ENCODE peak calls at places on chromosomes 2 and 18, in ten cellular contexts. V is OCI-LY7, N is psoas muscle, P is A549, K is AG09319, M is bronchial epithelial cell, I is astrocyte, D is RWPE1, F is epithelial cell of esophagus, S is glutamatergic neuron. E is an unnamed sample.

GRCh38 chr2:16664052-16664731 is 1.4 kb downstream of the CYRIA start:
- DNase-seq in V (peak; percentile 75), N (peak; percentile 75), P (peak; percentile 34), K (peak; percentile 20), M (peak; percentile 37), I (peak; percentile 89), D (no peak), F (peak; percentile 36), S (no peak), E (peak; percentile 45)

GRCh38 chr2:126749537-126749936 is 93.6 kb downstream of the GYPC start:
- DNase-seq in V (peak; percentile 51), N (no peak), P (no peak), K (no peak), M (no peak), I (no peak), D (no peak), F (no peak), S (no peak), E (no peak)

GRCh38 chr2:21422050-21422449 is 298.3 kb downstream of the TDRD15 start:
- DNase-seq in V (peak; percentile 11), N (no peak), P (peak; percentile 34), K (no peak), M (no peak), I (no peak), D (no peak), F (peak; percentile 3), S (peak; percentile 82), E (no peak)

GRCh38 chr2:77127345-77127744 is 394.8 kb downstream of the LRRTM4 start:
- DNase-seq in V (no peak), N (no peak), P (no peak), K (no peak), M (no peak), I (no peak), D (no peak), F (no peak), S (no peak), E (no peak)

GRCh38 chr2:46431481-46432235 is 47.7 kb upstream of the TMEM247 start:
- DNase-seq in V (no peak), N (no peak), P (no peak), K (no peak), M (peak; percentile 57), I (peak; percentile 44), D (no peak), F (peak; percentile 58), S (no peak), E (no peak)

GRCh38 chr2:156687126-156687525 is 250.9 kb downstream of the GPD2 start:
- DNase-seq in V (no peak), N (no peak), P (no peak), K (no peak), M (no peak), I (no peak), D (no peak), F (no peak), S (no peak), E (no peak)

GRCh38 chr2:105546623-105546964 is 147.7 kb upstream of the FHL2 start:
- DNase-seq in V (no peak), N (no peak), P (no peak), K (no peak), M (no peak), I (no peak), D (no peak), F (peak; percentile 24), S (no peak), E (no peak)

GRCh38 chr2:215921884-215922283 is 91.5 kb downstream of the MREG start:
- DNase-seq in V (no peak), N (no peak), P (peak; percentile 31), K (peak; percentile 52), M (peak; percentile 52), I (peak; percentile 87), D (no peak), F (peak; percentile 58), S (no peak), E (no peak)

GRCh38 chr2:86396304-86396785 is 44.8 kb upstream of the KDM3A start:
- DNase-seq in V (peak; percentile 11), N (peak; percentile 52), P (peak; percentile 72), K (no peak), M (peak; percentile 57), I (peak; percentile 24), D (no peak), F (peak; percentile 75), S (no peak), E (no peak)

GRCh38 chr2:173397539-173397938 is 42.9 kb downstream of the CDCA7 start:
- DNase-seq in V (no peak), N (no peak), P (peak; percentile 19), K (no peak), M (peak; percentile 15), I (no peak), D (no peak), F (peak; percentile 37), S (no peak), E (no peak)

GRCh38 chr2:118121986-118122767 is 33.9 kb downstream of the INSIG2 start:
- DNase-seq in V (no peak), N (no peak), P (no peak), K (no peak), M (peak; percentile 69), I (no peak), D (peak; percentile 31), F (peak; percentile 78), S (no peak), E (no peak)

GRCh38 chr2:235132641-235133040 is 180.8 kb downstream of the SH3BP4 start:
- DNase-seq in V (no peak), N (no peak), P (no peak), K (no peak), M (no peak), I (no peak), D (no peak), F (no peak), S (no peak), E (no peak)

GRCh38 chr2:235133837-235134236 is 182.0 kb downstream of the SH3BP4 start:
- DNase-seq in V (no peak), N (no peak), P (no peak), K (no peak), M (no peak), I (no peak), D (no peak), F (no peak), S (no peak), E (no peak)

GRCh38 chr2:235135195-235135965 is 183.6 kb downstream of the SH3BP4 start:
- DNase-seq in V (no peak), N (no peak), P (no peak), K (no peak), M (no peak), I (no peak), D (no peak), F (no peak), S (no peak), E (no peak)

GRCh38 chr2:235139956-235140800 is 188.4 kb downstream of the SH3BP4 start:
- DNase-seq in V (no peak), N (no peak), P (no peak), K (no peak), M (no peak), I (no peak), D (no peak), F (no peak), S (no peak), E (no peak)

GRCh38 chr2:235135990-235136561 is 184.3 kb downstream of the SH3BP4 start:
- DNase-seq in V (peak; percentile 27), N (peak; percentile 83), P (peak; percentile 90), K (peak; percentile 47), M (peak; percentile 62), I (peak; percentile 46), D (peak; percentile 77), F (peak; percentile 76), S (peak; percentile 89), E (peak; percentile 30)
- TF ChIP-seq CTCF in V (peak; percentile 74), N (peak; percentile 68), P (peak; percentile 81), K (peak; percentile 83), M (peak; percentile 79), I (peak; percentile 66), D (peak; percentile 75), F (peak; percentile 76), S (peak; percentile 93), E (peak; percentile 41)

GRCh38 chr2:174663572-174663971 is 66.0 kb upstream of the WIPF1 start:
- DNase-seq in V (no peak), N (no peak), P (no peak), K (peak; percentile 94), M (no peak), I (peak; percentile 48), D (no peak), F (no peak), S (no peak), E (no peak)
- TF ChIP-seq CTCF in V (no peak), N (no peak), P (no peak), K (no peak), M (no peak), I (no peak), D (no peak), F (no peak), S (no peak), E (no peak)

DNA sequence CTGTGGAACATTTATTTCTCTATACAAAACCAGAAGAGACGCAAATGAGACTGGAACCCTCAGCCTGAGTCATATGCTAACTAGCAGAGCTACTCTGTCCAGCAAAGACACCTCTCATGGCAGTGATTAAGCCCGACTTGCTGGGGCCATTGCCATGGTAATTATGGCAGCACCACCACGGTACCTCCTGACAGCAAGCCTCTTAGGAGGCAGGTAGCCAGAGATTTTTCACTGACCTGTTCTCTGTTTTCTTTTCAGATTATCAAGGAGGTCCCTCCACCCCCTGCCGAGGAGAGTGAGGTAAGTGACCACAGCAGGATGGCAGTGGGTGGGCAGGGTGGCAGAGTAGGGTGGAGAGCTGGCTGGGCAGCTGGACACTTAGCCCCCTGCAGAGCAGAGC is 157.0 kb downstream of the ANTXR1 start:
- DNase-seq in V (no peak), N (no peak), P (no peak), K (no peak), M (no peak), I (peak; percentile 85), D (no peak), F (no peak), S (no peak), E (no peak)
- TF ChIP-seq CTCF in V (no peak), N (no peak), P (no peak), K (no peak), M (no peak), I (no peak), D (no peak), F (no peak), S (no peak), E (no peak)

GRCh38 chr18:11994708-11995444 is 13.6 kb downstream of the IMPA2 start:
- DNase-seq in V (no peak), N (peak; percentile 78), P (peak; percentile 76), K (no peak), M (peak; percentile 44), I (no peak), D (no peak), F (peak; percentile 43), S (no peak), E (no peak)

GRCh38 chr18:11994346-11994707 is 13.0 kb downstream of the IMPA2 start:
- DNase-seq in V (no peak), N (peak; percentile 88), P (peak; percentile 62), K (peak; percentile 15), M (peak; percentile 66), I (no peak), D (peak; percentile 65), F (peak; percentile 89), S (no peak), E (no peak)

GRCh38 chr18:11996907-11997306 is 15.6 kb downstream of the IMPA2 start:
- DNase-seq in V (no peak), N (peak; percentile 32), P (no peak), K (no peak), M (no peak), I (no peak), D (no peak), F (no peak), S (no peak), E (no peak)

GRCh38 chr18:11996190-11996754 is 15.0 kb downstream of the IMPA2 start:
- DNase-seq in V (no peak), N (peak; percentile 40), P (no peak), K (no peak), M (no peak), I (no peak), D (no peak), F (no peak), S (no peak), E (no peak)

GRCh38 chr18:11995445-11996189 is 14.3 kb downstream of the IMPA2 start:
- DNase-seq in V (peak; percentile 76), N (peak; percentile 87), P (peak; percentile 77), K (peak; percentile 42), M (peak; percentile 55), I (peak; percentile 52), D (peak; percentile 67), F (peak; percentile 71), S (peak; percentile 81), E (peak; percentile 37)
- TF ChIP-seq CTCF in V (peak; percentile 89), N (peak; percentile 73), P (peak; percentile 77), K (peak; percentile 96), M (peak; percentile 82), I (peak; percentile 76), D (peak; percentile 69), F (peak; percentile 80), S (peak; percentile 62), E (peak; percentile 68)